ENCODE peak calls at places on chromosome 18, in five cellular contexts. T is 8988T; O is iris pigment epithelial cell; H is natural killer cell treated with Interleukin-12 subunit alpha and Interleukin-12 subunit beta and Interleukin-15 and Interleukin-18, amount 100 ng/mL, for 72 hours; F is Calu3. J is an unnamed sample.

GRCh38 chr18:22346342-22346967 is 71.3 kb downstream of the CTAGE1 start:
- DNase-seq in T (no peak), O (peak; percentile 89), H (no peak), F (peak; percentile 62), J (no peak)

GRCh38 chr18:6382968-6383367 is 31.7 kb downstream of the L3MBTL4 start:
- DNase-seq in T (no peak), O (no peak), H (no peak), F (no peak), J (no peak)

GRCh38 chr18:7778181-7778580 is 211.1 kb downstream of the PTPRM start:
- DNase-seq in T (no peak), O (peak; percentile 82), H (no peak), F (no peak), J (no peak)

GRCh38 chr18:76499596-76500340 is 4.7 kb upstream of the ZNF516 start:
- DNase-seq in T (no peak), O (no peak), H (no peak), F (no peak), J (no peak)

GRCh38 chr18:3661121-3661520 is 211.1 kb downstream of the TGIF1 start:
- DNase-seq in T (no peak), O (no peak), H (no peak), F (no peak), J (no peak)

GRCh38 chr18:36158261-36158867 is 28.7 kb downstream of the ELP2 start:
- DNase-seq in T (no peak), O (peak; percentile 89), H (no peak), F (no peak), J (no peak)

GRCh38 chr18:75074196-75075015 is 134.5 kb downstream of the PTGR3 start:
- DNase-seq in T (no peak), O (no peak), H (no peak), F (no peak), J (no peak)

GRCh38 chr18:77068890-77069312 is 63.7 kb downstream of the MBP start:
- DNase-seq in T (no peak), O (peak; percentile 38), H (no peak), F (no peak), J (no peak)